ENCODE peak calls at places on chromosomes 7 and 10, in nine cellular contexts. Q is AG04449; S is CD8-positive, alpha-beta T cell; D is brain microvascular endothelial cell; L is PC-3; H is fibroblast of mammary gland; A is cardiac fibroblast; O is hepatocyte; N is upper lobe of right lung. X is an unnamed sample.

GRCh38 chr7:499853-500485 is 19.7 kb downstream of the PDGFA start:
- DNase-seq in N (peak; percentile 61), S (no peak), L (no peak), O (no peak), D (no peak), Q (no peak), A (no peak), H (no peak), X (no peak)

GRCh38 chr7:87127019-87127418 is 25.2 kb upstream of the DMTF1 start:
- DNase-seq in S (no peak), H (no peak), N (no peak), D (no peak), L (no peak), A (no peak), Q (no peak), O (no peak), X (no peak)

GRCh38 chr7:11910253-11910652 is 78.3 kb upstream of the THSD7A start:
- DNase-seq in N (no peak), H (no peak), A (no peak), L (peak; percentile 19), Q (no peak), D (no peak), O (no peak), S (no peak), X (no peak)

GRCh38 chr7:36348256-36348655 is 41.4 kb upstream of the ANLN start:
- DNase-seq in A (peak; percentile 44), S (no peak), N (no peak), D (peak; percentile 65), L (no peak), H (peak; percentile 56), Q (peak; percentile 69), O (no peak), X (no peak)

GRCh38 chr7:130473877-130474276 is 18.0 kb upstream of the MEST start:
- DNase-seq in A (no peak), L (no peak), Q (no peak), H (no peak), S (no peak), O (no peak), N (no peak), D (no peak), X (no peak)

GRCh38 chr7:18753972-18754610 is 258.5 kb downstream of the HDAC9 start:
- DNase-seq in S (no peak), L (no peak), H (peak; percentile 96), O (no peak), Q (peak; percentile 92), A (peak; percentile 59), N (no peak), D (peak; percentile 95), X (no peak)

GRCh38 chr10:124572751-124573150 is 111.1 kb downstream of the LHPP start:
- DNase-seq in A (no peak), D (no peak), L (no peak), N (no peak), O (no peak), Q (no peak), S (no peak), H (no peak), X (no peak)

GRCh38 chr10:101358706-101359300 is 4.8 kb downstream of the BTRC start:
- DNase-seq in D (peak; percentile 18), O (no peak), Q (no peak), A (peak; percentile 17), H (peak; percentile 33), L (peak; percentile 56), N (no peak), S (no peak), X (peak; percentile 34)

GRCh38 chr10:28135258-28135657 is 136.4 kb upstream of the ODAD2 start:
- DNase-seq in H (peak; percentile 16), A (no peak), D (no peak), Q (no peak), O (no peak), N (no peak), L (peak; percentile 33), S (no peak), X (peak; percentile 4)

GRCh38 chr10:36094091-36094490 is 452.0 kb upstream of the FZD8 start:
- DNase-seq in L (peak; percentile 89), S (no peak), Q (no peak), O (no peak), H (peak; percentile 68), A (no peak), D (no peak), N (no peak), X (peak; percentile 52)

GRCh38 chr10:50653142-50653541 is 29.4 kb upstream of the SGMS1 start:
- DNase-seq in D (no peak), H (peak; percentile 38), Q (no peak), S (no peak), O (peak; percentile 26), L (peak; percentile 83), A (peak; percentile 61), N (no peak), X (peak; percentile 42)

GRCh38 chr7:8217200-8218068 is 44.5 kb downstream of the ICA1 start:
- DNase-seq in H (peak; percentile 76), O (peak; percentile 88), Q (peak; percentile 19), A (peak; percentile 79), D (peak; percentile 47), L (peak; percentile 80), S (peak; percentile 55), N (no peak), X (peak; percentile 75)

GRCh38 chr10:4541292-4541691 is 284.7 kb upstream of the AKR1E2 start:
- DNase-seq in O (peak; percentile 7), H (peak; percentile 99), S (no peak), D (peak; percentile 89), Q (peak; percentile 70), L (peak; percentile 88), A (peak; percentile 94), N (no peak), X (peak; percentile 98)

GRCh38 chr10:30091136-30091535 is 31.8 kb upstream of the JCAD start:
- DNase-seq in A (no peak), N (no peak), Q (no peak), O (no peak), L (no peak), D (no peak), S (no peak), H (no peak), X (no peak)

GRCh38 chr7:96126382-96126781 is 195.5 kb downstream of the SLC25A13 start:
- DNase-seq in L (no peak), N (no peak), D (no peak), S (no peak), O (peak; percentile 13), Q (no peak), H (no peak), A (no peak), X (no peak)

GRCh38 chr7:135510603-135511183 is 791 bp upstream of the CNOT4 start:
- DNase-seq in A (peak; percentile 45), N (no peak), L (peak; percentile 38), H (peak; percentile 44), O (peak; percentile 20), S (no peak), Q (no peak), D (peak; percentile 12), X (peak; percentile 35)

GRCh38 chr7:128084896-128085608 is 53.8 kb upstream of the LRRC4 start:
- DNase-seq in O (no peak), H (peak; percentile 33), S (no peak), N (no peak), Q (peak; percentile 37), D (no peak), A (peak; percentile 56), L (no peak), X (no peak)

GRCh38 chr7:128221929-128222403 is 19.1 kb upstream of the LEP start:
- DNase-seq in A (peak; percentile 17), N (no peak), Q (no peak), S (no peak), H (peak; percentile 90), D (peak; percentile 20), O (peak; percentile 25), L (peak; percentile 79), X (peak; percentile 80)

GRCh38 chr7:124701955-124702354 is 63.6 kb downstream of the GPR37 start:
- DNase-seq in L (peak; percentile 14), S (no peak), D (no peak), O (no peak), A (no peak), Q (no peak), H (no peak), N (no peak), X (peak; percentile 77)

GRCh38 chr10:81874878-81875679 is at the start of gene NRG3:
- DNase-seq in Q (no peak), S (no peak), A (no peak), L (no peak), D (no peak), N (peak; percentile 40), H (no peak), O (no peak), X (no peak)
- H3K4me3 ChIP-seq in Q (no peak within 1 kb of the TSS), S (peak within 1 kb of the TSS; percentile 11), A (no peak within 1 kb of the TSS), L (no peak within 1 kb of the TSS), D (peak within 1 kb of the TSS; percentile 50), N (peak within 1 kb of the TSS; percentile 45), H (no peak within 1 kb of the TSS), O (peak within 1 kb of the TSS; percentile 36), X (no peak within 1 kb of the TSS)

GRCh38 chr7:28957822-28958234 is 302 bp downstream of the TRIL start:
- DNase-seq in L (no peak), Q (no peak), D (no peak), A (no peak), N (no peak), S (no peak), H (no peak), O (peak; percentile 41), X (peak; percentile 10)
- H3K4me3 ChIP-seq in L (no peak overlapping the region), Q (peak overlapping the region; percentile 56), D (peak overlapping the region; percentile 50), A (peak overlapping the region; percentile 50), N (peak overlapping the region; percentile 54), S (no peak overlapping the region), H (peak overlapping the region; percentile 33), O (peak overlapping the region; percentile 95), X (peak overlapping the region; percentile 18)

GRCh38 chr7:17292858-17293257 is 5.6 kb upstream of the AHR start:
- DNase-seq in S (no peak), L (no peak), N (no peak), Q (no peak), D (no peak), A (no peak), H (no peak), O (no peak), X (no peak)
- H3K4me3 ChIP-seq in S (no peak overlapping the region), L (no peak overlapping the region), N (no peak overlapping the region), Q (no peak overlapping the region), D (no peak overlapping the region), A (no peak overlapping the region), H (no peak overlapping the region), O (no peak overlapping the region), X (no peak overlapping the region)

GRCh38 chr7:47631711-47632110 is 49.8 kb upstream of the TNS3 start:
- DNase-seq in A (no peak), S (no peak), L (no peak), H (no peak), N (no peak), D (no peak), O (no peak), Q (no peak), X (no peak)

GRCh38 chr7:47624660-47625059 is 42.7 kb upstream of the TNS3 start:
- DNase-seq in L (no peak), N (no peak), A (no peak), O (no peak), Q (no peak), D (no peak), H (no peak), S (no peak), X (no peak)

GRCh38 chr7:47622946-47623640 is 41.2 kb upstream of the TNS3 start:
- DNase-seq in S (no peak), L (peak; percentile 25), D (peak; percentile 87), O (peak; percentile 85), A (peak; percentile 86), Q (peak; percentile 93), N (no peak), H (peak; percentile 95), X (peak; percentile 37)

GRCh38 chr7:47625861-47626444 is 44.0 kb upstream of the TNS3 start:
- DNase-seq in S (no peak), Q (no peak), A (no peak), N (no peak), D (no peak), O (no peak), H (no peak), L (no peak), X (no peak)

GRCh38 chr7:47627580-47628283 is 45.8 kb upstream of the TNS3 start:
- DNase-seq in L (no peak), O (no peak), D (no peak), H (no peak), S (no peak), A (no peak), N (no peak), Q (no peak), X (no peak)
- H3K4me3 ChIP-seq in L (no peak overlapping the region), O (no peak overlapping the region), D (no peak overlapping the region), H (no peak overlapping the region), S (no peak overlapping the region), A (no peak overlapping the region), N (no peak overlapping the region), Q (no peak overlapping the region), X (no peak overlapping the region)

X was measured in epithelial cell of esophagus.